ENCODE peak calls at places on chromosome 2, in six cellular contexts. M is IMR-90, F is H9, E is neuronal stem cell, N is H1, R is trophoblast cell. G is an unnamed sample.

GRCh38 chr2:197248623-197249022 is 62.0 kb downstream of the ANKRD44 start:
- DNase-seq in N (no peak), R (no peak), F (no peak), E (no peak), M (peak), G (no peak)

GRCh38 chr2:10531874-10532273 is 83.7 kb upstream of the ODC1 start:
- DNase-seq in F (no peak), N (no peak), E (no peak), R (no peak), M (no peak), G (no peak)

GRCh38 chr2:187989925-187990623 is 301.6 kb upstream of the GULP1 start:
- DNase-seq in N (no peak), E (no peak), F (no peak), M (no peak), R (no peak), G (no peak)

GRCh38 chr2:49490710-49491109 is 336.4 kb upstream of the FSHR start:
- DNase-seq in M (no peak), N (peak), R (peak), E (peak), F (peak), G (peak)

GRCh38 chr2:189659734-189660133 is 1.5 kb upstream of the ASNSD1 start:
- DNase-seq in N (no peak), E (no peak), R (no peak), F (no peak), M (peak), G (peak)

GRCh38 chr2:239819091-239819973 is 205.8 kb downstream of the NDUFA10 start:
- DNase-seq in F (peak), N (no peak), R (no peak), E (no peak), M (no peak), G (no peak)

GRCh38 chr2:213317929-213318328 is 33.7 kb downstream of the SPAG16 start:
- DNase-seq in N (no peak), R (no peak), E (no peak), F (no peak), M (peak), G (no peak)

GRCh38 chr2:189581354-189582139 is 961 bp upstream of the SLC40A1 start:
- DNase-seq in M (no peak), E (peak), N (no peak), R (peak), F (peak), G (no peak)

GRCh38 chr2:50143822-50144575 is 887.9 kb downstream of the NRXN1 start:
- DNase-seq in F (no peak), R (peak), N (no peak), M (no peak), E (peak), G (peak)

GRCh38 chr2:99928472-99929053 is 213.8 kb downstream of the AFF3 start:
- DNase-seq in R (no peak), M (no peak), E (no peak), N (no peak), F (no peak), G (peak)

GRCh38 chr2:109690822-109691541 is 76.8 kb downstream of the SOWAHC start:
- DNase-seq in R (peak), E (no peak), F (no peak), M (peak), N (no peak), G (peak)

GRCh38 chr2:238444242-238444641 is 17.5 kb downstream of the ASB1 start:
- DNase-seq in E (no peak), N (no peak), R (no peak), M (no peak), F (no peak), G (no peak)

GRCh38 chr2:99067871-99068270 is 73.6 kb upstream of the C2orf15 start:
- DNase-seq in F (no peak), E (no peak), M (no peak), R (no peak), N (no peak), G (no peak)

GRCh38 chr2:27306657-27307544 is 1.3 kb downstream of the UCN start:
- DNase-seq in E (no peak), N (peak), M (no peak), R (no peak), F (no peak), G (no peak)

GRCh38 chr2:70243804-70244584 is 4.4 kb downstream of the TIA1 start:
- DNase-seq in M (peak), E (no peak), F (no peak), N (no peak), R (no peak), G (no peak)

DNA sequence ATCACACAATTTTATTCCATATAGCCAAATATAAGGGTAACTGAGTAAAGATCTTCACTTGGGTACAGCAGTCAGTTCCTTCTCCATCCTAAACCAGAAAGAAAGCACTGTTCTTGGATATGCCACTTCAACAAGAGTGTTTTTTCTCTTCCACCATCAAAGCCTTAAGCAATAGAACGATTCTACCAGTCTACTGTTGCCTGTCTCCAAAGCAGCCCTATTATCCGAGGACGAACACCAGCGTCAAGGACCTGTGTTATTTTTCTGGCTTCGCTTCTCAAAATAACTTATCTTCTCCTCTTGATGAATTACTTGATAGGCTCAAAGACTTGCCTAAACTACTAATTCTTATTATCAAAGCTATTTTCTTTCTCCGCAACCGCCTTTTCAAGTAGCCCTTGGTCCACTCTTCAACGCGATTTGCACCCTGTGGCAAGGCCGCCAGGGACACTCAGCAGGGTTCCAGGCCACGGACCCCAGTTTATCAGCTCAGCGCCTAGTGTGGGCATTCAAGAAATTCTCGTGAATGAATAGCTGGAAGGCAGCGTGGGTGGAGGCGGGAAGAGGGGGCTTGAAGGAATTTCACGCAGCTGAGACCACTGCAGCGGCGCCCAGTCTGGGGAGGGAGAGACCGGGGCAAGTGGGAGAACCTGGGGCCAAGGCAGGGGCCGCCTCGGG is 598 bp downstream of the ALS2 start:
- DNase-seq in M (no peak), R (no peak), E (no peak), N (no peak), F (no peak), G (peak)
- H2BK5ac ChIP-seq in M (peak), R (peak), E (peak), N (peak), F (no peak), G (peak)

DNA sequence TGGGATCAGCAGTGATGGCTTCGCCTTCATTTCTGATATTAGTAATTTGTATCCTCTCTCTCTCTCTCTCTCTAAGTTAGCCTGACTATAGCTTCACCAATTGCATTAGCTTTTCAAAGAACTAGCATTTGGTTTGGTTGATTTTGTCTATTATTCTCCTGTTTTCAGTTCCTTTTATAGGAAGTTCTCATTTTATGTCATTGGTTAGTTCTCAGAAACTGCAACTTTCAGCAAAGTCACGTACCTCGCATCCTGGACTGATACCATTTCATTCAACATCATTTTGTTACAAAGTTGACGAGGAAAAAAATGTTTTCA is 450.8 kb downstream of the EIPR1 start:
- DNase-seq in F (no peak), M (no peak), E (no peak), N (no peak), R (no peak), G (no peak)
- H4K91ac ChIP-seq in F (no peak), M (no peak), E (no peak), N (no peak), R (no peak), G (no peak)

GRCh38 chr2:234438322-234438977 is 58.4 kb downstream of the ARL4C start:
- DNase-seq in E (no peak), N (no peak), R (no peak), M (no peak), F (no peak), G (no peak)
- H2BK5ac ChIP-seq in E (peak), N (no peak), R (no peak), M (no peak), F (no peak), G (no peak)

DNA sequence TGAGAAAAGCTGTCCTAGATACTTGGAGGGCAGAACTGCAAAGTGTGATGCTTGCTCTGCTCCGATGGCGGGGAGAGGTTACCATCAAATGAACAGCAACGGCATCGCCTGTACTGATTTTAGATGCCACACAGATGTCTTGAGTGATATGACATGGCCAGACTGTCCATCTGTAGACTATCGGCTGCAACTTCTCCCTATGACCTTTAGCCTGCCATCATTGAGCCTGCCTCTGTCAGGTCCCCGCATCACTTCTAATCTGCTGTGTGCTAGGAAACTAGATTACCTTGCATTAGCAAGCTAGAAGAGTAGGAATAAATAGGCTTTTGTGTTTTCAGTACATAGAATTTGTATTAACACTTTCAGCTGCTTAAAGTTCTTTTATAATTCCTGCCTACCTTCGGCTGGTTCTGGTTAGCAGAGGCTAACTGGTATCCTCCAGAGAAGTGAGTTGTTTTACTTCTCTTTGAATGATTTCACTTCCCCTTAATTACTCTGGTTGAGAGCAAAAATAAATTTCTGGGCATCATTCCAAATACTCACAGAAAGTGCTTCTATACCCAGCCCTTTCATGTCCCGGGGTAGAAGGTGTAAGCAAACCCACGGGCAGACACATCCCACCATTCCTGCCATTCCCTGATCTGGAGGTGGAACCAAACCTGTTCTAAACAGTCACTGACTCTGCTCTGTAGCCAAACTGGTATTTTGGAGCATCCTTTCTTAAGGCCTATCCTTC is 24.0 kb downstream of the GAREM2 start:
- DNase-seq in R (no peak), E (no peak), M (no peak), F (no peak), N (no peak), G (no peak)
- H4K91ac ChIP-seq in R (no peak), E (no peak), M (no peak), F (no peak), N (no peak), G (no peak)

GRCh38 chr2:147390475-147390874 is 454.4 kb upstream of the ACVR2A start:
- DNase-seq in M (no peak), E (no peak), N (no peak), R (no peak), F (no peak), G (no peak)
- H2BK5ac ChIP-seq in M (no peak), E (no peak), N (no peak), R (no peak), F (no peak), G (no peak)

G was measured in mesenchymal stem cell.